ENCODE peak calls at places on chromosomes 5 and 9, in eight cellular contexts. K is kidney; J is RPMI7951; I is uterus; X is stimulated activated CD8-positive, alpha-beta memory T cell treated with anti-CD3 and anti-CD28 coated beads, Interleukin-7, amount 100 ng/mL, for 1 hour; Q is H54; N is stimulated activated naive CD4-positive, alpha-beta T cell; A is esophagus squamous epithelium. D is an unnamed sample.

GRCh38 chr5:116361171-116361967 is 213.3 kb downstream of the SEMA6A start:
- DNase-seq in Q (no peak), J (no peak), X (no peak), K (peak), I (peak), N (no peak), A (no peak), D (no peak)

GRCh38 chr9:31412081-31412480 is 972.4 kb upstream of the ACO1 start:
- DNase-seq in J (no peak), X (no peak), I (no peak), N (no peak), A (no peak), Q (no peak), K (no peak), D (no peak)

GRCh38 chr5:10645146-10645545 is 81.3 kb downstream of the ANKRD33B start:
- DNase-seq in I (no peak), Q (no peak), A (no peak), X (no peak), K (no peak), J (no peak), N (no peak), D (no peak)

GRCh38 chr5:77012601-77013000 is 17.6 kb upstream of the AGGF1 start:
- DNase-seq in Q (no peak), N (no peak), X (no peak), K (no peak), J (no peak), A (no peak), I (no peak), D (no peak)

GRCh38 chr9:89418112-89418872 is 79.6 kb downstream of the SEMA4D start:
- DNase-seq in K (no peak), I (no peak), N (no peak), A (no peak), X (no peak), J (no peak), Q (no peak), D (no peak)

GRCh38 chr9:93094294-93095204 is 1.5 kb upstream of the CARD19 start:
- DNase-seq in A (no peak), J (no peak), N (no peak), X (no peak), Q (no peak), I (peak), K (peak), D (peak)

GRCh38 chr5:14663734-14664269 is 716 bp upstream of the OTULIN start:
- DNase-seq in A (no peak), K (no peak), Q (peak), N (no peak), I (peak), X (no peak), J (peak), D (no peak)

GRCh38 chr9:136373300-136374182 is at the start of gene CARD9:
- DNase-seq in X (no peak), N (no peak), K (no peak), I (no peak), Q (no peak), A (no peak), J (no peak), D (no peak)

GRCh38 chr9:78288214-78288892 is 8.6 kb upstream of the PSAT1 start:
- DNase-seq in K (no peak), Q (no peak), A (no peak), I (no peak), X (no peak), N (no peak), J (no peak), D (no peak)

GRCh38 chr5:15074651-15075050 is 203.1 kb upstream of the ANKH start:
- DNase-seq in J (no peak), Q (no peak), N (no peak), X (no peak), K (no peak), I (no peak), A (no peak), D (no peak)